ENCODE peak calls at places on chromosomes 5 and 9, in five cellular contexts. X is NCI-H2029 treated with DMSO at 0.1 percent for 48 hours, B is NCI-H1092 treated with DMSO at 0.1 percent for 48 hours, P is ELF-1, O is KBM-7. Q is an unnamed sample.

GRCh38 chr5:194603-195209 is 3.4 kb downstream of the LRRC14B start:
- DNase-seq in X (no peak), O (no peak), P (no peak), B (no peak), Q (no peak)

GRCh38 chr9:134867917-134868750 is 12.5 kb upstream of the FCN2 start:
- DNase-seq in B (no peak), O (no peak), X (no peak), P (no peak), Q (no peak)

GRCh38 chr5:169161022-169161680 is 139.8 kb downstream of the SLIT3 start:
- DNase-seq in P (peak; percentile 83), B (no peak), O (no peak), X (no peak), Q (peak; percentile 79)

GRCh38 chr5:132270345-132270685 is 12.8 kb downstream of the PDLIM4 start:
- DNase-seq in O (no peak), P (no peak), B (no peak), X (no peak), Q (no peak)

GRCh38 chr9:35489313-35490154 is at the start of gene RUSC2:
- DNase-seq in X (peak; percentile 56), O (peak; percentile 93), B (peak; percentile 86), P (peak; percentile 94), Q (peak; percentile 97)

GRCh38 chr9:127706836-127707241 is at the start of gene CFAP157:
- DNase-seq in B (no peak), O (peak; percentile 28), X (no peak), P (no peak), Q (peak; percentile 37)

GRCh38 chr9:93492327-93492726 is 38.9 kb upstream of the FAM120AOS start:
- DNase-seq in P (no peak), O (no peak), X (no peak), B (no peak), Q (peak; percentile 16)

GRCh38 chr5:65837139-65837538 is 89.2 kb upstream of the ERBIN start:
- DNase-seq in P (no peak), O (no peak), B (no peak), X (no peak), Q (no peak)

GRCh38 chr5:89246252-89246651 is 363.3 kb upstream of the MEF2C start:
- DNase-seq in P (no peak), B (no peak), O (peak; percentile 28), X (no peak), Q (no peak)

Q was measured in neural progenitor cell.